ENCODE peak calls at places on chromosomes 2 and 18, in four cellular contexts. Q is heart right ventricle, K is heart left ventricle, A is IMR-90. H is an unnamed sample.

GRCh38 chr2:208595386-208596275 is 189.0 kb downstream of the PTH2R start:
- DNase-seq in Q (no peak), K (no peak), A (no peak), H (no peak)

GRCh38 chr2:68157002-68157401 is 686 bp upstream of the PNO1 start:
- DNase-seq in A (peak), K (no peak), Q (no peak), H (no peak)

GRCh38 chr2:217434183-217434620 is 568.6 kb downstream of the TNS1 start:
- DNase-seq in Q (peak), A (peak), K (peak), H (peak)

GRCh38 chr2:8538951-8539621 is 142.8 kb upstream of the ID2 start:
- DNase-seq in K (no peak), A (no peak), Q (no peak), H (no peak)

GRCh38 chr2:120397362-120397811 is 51.5 kb downstream of the INHBB start:
- DNase-seq in K (no peak), Q (no peak), A (no peak), H (no peak)

GRCh38 chr2:238169708-238170251 is 11.0 kb downstream of the ERFE start:
- DNase-seq in K (peak), A (peak), Q (no peak), H (peak)

GRCh38 chr2:134273240-134273983 is 19.5 kb downstream of the MGAT5 start:
- DNase-seq in K (no peak), A (no peak), Q (no peak), H (no peak)

GRCh38 chr2:131394147-131394931 is 30.4 kb upstream of the RAB6D start:
- DNase-seq in A (no peak), K (no peak), Q (no peak), H (no peak)

GRCh38 chr18:23519725-23520124 is 16.4 kb downstream of the RMC1 start:
- DNase-seq in A (peak), K (no peak), Q (no peak), H (no peak)

GRCh38 chr2:237900891-237901831 is 41.7 kb downstream of the RAMP1 start:
- DNase-seq in K (no peak), A (no peak), Q (no peak), H (no peak)

GRCh38 chr2:197113221-197113831 is 186.8 kb upstream of the PGAP1 start:
- DNase-seq in Q (no peak), K (no peak), A (peak), H (no peak)

GRCh38 chr18:59646946-59647307 is 50.3 kb downstream of the CCBE1 start:
- DNase-seq in Q (no peak), A (peak), K (no peak), H (no peak)

GRCh38 chr2:71807969-71808451 is 339.7 kb downstream of the CYP26B1 start:
- DNase-seq in K (peak), Q (peak), A (no peak), H (peak)

GRCh38 chr2:178865121-178865520 is 57.9 kb upstream of the TTN start:
- DNase-seq in Q (peak), K (peak), A (no peak), H (no peak)

GRCh38 chr2:148906136-148906535 is 31.1 kb downstream of the KIF5C start:
- DNase-seq in A (no peak), Q (no peak), K (no peak), H (no peak)

GRCh38 chr18:78587096-78587495 is 392.5 kb upstream of the SALL3 start:
- DNase-seq in Q (no peak), K (no peak), A (no peak), H (no peak)

GRCh38 chr2:29105375-29105774 is 9.8 kb upstream of the CLIP4 start:
- DNase-seq in A (no peak), Q (no peak), K (no peak), H (no peak)

GRCh38 chr18:78086931-78087330 is 837.3 kb downstream of the GALR1 start:
- DNase-seq in K (no peak), Q (no peak), A (no peak), H (no peak)

GRCh38 chr2:190110131-190110530 is 47.6 kb upstream of the MSTN start:
- DNase-seq in A (peak), K (no peak), Q (no peak), H (no peak)

GRCh38 chr2:15941483-15941853 is 1.1 kb downstream of the MYCN start:
- DNase-seq in K (no peak), A (no peak), Q (no peak), H (no peak)

GRCh38 chr2:48693645-48694044 is 61.9 kb downstream of the LHCGR start:
- DNase-seq in A (peak), Q (no peak), K (no peak), H (no peak)

GRCh38 chr2:157898591-157898996 is 22.5 kb upstream of the ACVR1 start:
- DNase-seq in A (peak), Q (no peak), K (peak), H (no peak)

GRCh38 chr2:237475704-237476107 is 11.3 kb upstream of the MLPH start:
- DNase-seq in K (no peak), Q (no peak), A (peak), H (no peak)

GRCh38 chr2:207490441-207490840 is 39.3 kb upstream of the CREB1 start:
- DNase-seq in K (no peak), A (no peak), Q (no peak), H (no peak)

GRCh38 chr2:96271995-96272394 is 6.0 kb downstream of the CIAO1 start:
- DNase-seq in K (no peak), Q (no peak), A (no peak), H (no peak)

GRCh38 chr2:218658671-218659257 is 659 bp downstream of the ZNF142 start:
- DNase-seq in Q (no peak), A (peak), K (no peak), H (no peak)

GRCh38 chr2:46855805-46856204 is 59.8 kb downstream of the MCFD2 start:
- DNase-seq in A (no peak), K (no peak), Q (no peak), H (no peak)

GRCh38 chr2:216619411-216620393 is 13.5 kb upstream of the IGFBP2 start:
- DNase-seq in A (peak), Q (no peak), K (no peak), H (no peak)

GRCh38 chr2:203586151-203586550 is 51.0 kb upstream of the RAPH1 start:
- DNase-seq in A (no peak), K (no peak), Q (no peak), H (no peak)

GRCh38 chr18:30999186-30999585 is 43.4 kb downstream of the DSC3 start:
- DNase-seq in Q (no peak), K (no peak), A (no peak), H (no peak)

GRCh38 chr18:71370095-71370494 is 1081.2 kb downstream of the SOCS6 start:
- DNase-seq in Q (no peak), A (no peak), K (no peak), H (no peak)

GRCh38 chr18:62512996-62513395 is 9.8 kb upstream of the ZCCHC2 start:
- DNase-seq in A (no peak), K (no peak), Q (no peak), H (no peak)

GRCh38 chr2:236871500-236872001 is 214.1 kb upstream of the COPS8 start:
- DNase-seq in Q (peak), K (peak), A (peak), H (peak)

GRCh38 chr2:24875272-24875671 is 44.8 kb downstream of the ADCY3 start:
- DNase-seq in A (no peak), Q (no peak), K (no peak), H (peak)

GRCh38 chr2:94956797-94957391 is 68.6 kb upstream of the MAL start:
- DNase-seq in Q (peak), A (peak), K (no peak), H (no peak)

GRCh38 chr2:138780908-138781307 is 718 bp upstream of the NXPH2 start:
- DNase-seq in K (no peak), Q (no peak), A (no peak), H (no peak)

GRCh38 chr2:138775725-138776124 is 4.5 kb downstream of the NXPH2 start:
- DNase-seq in Q (no peak), A (no peak), K (no peak), H (no peak)

GRCh38 chr2:138780451-138780880 is 276 bp upstream of the NXPH2 start:
- DNase-seq in Q (no peak), K (no peak), A (no peak), H (no peak)

GRCh38 chr2:138779451-138780440 is at the start of gene NXPH2:
- DNase-seq in K (no peak), A (no peak), Q (no peak), H (no peak)

DNA sequence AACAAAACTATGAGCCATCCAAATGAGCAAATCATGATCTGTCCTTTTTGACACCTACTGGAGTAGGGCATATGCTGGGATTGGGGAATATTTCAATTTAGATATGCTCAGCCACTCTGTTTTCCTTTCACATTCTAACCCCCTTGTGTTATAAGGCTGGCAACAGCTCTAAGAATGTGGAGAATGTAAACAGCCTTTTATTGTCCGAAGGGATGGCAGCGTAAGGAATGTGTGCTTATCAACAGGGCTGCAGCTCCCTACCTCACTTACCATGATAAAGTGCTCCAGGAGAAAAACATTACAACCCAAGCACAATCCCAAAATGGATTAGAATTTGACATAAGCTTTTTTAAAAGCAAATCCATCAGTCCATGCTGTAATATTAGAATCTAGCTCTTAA is 2.2 kb downstream of the NXPH2 start:
- DNase-seq in Q (no peak), A (peak), K (no peak), H (no peak)
- H3K4me3 ChIP-seq in Q (no peak), A (no peak), K (no peak), H (no peak)

DNA sequence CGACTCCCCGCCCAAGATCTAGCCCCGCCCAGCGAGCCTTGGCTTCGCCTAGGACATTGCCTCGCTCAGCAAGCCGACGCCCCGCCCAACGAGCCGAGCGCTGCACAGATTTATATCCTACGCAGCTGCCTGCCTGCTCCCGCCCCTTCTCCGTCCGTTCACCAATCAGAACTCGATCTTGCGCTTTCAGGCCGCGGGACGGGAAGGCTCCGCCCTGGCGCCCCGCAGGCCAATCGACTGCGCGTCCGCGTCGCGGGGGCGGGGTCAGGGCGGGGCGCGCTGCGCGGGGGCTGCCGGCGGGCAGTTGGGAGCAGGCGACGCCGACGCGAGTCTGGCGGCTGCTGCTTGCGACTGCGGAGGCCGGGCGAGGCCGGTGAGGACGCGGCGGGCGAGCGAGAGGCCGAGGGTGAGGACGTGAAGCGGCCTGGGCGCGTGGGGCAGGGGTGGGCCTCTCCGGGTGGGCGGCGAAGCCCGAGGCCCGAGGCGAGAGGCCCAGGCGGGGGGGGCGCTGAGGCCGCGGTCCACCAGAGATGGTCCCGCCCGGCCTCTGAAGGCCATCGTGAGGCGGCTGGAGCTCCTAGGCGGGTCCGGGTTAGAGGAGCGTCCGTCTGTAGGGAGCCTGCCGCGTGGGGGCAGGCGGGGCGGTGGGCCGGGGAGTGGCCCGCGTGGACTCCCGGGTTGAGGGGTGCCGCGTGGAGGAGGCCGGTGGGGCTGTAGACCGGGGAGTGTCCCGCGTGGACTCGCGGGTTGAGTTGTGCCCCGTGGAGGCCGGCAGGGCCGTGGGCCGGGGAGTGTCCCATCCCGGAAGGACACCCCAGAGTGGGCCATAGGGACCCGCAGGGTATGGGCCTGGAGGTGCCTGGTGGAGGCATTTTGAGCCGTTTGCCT is at the start of gene FARP2:
- DNase-seq in Q (peak), K (peak), A (peak), H (peak)
- TF ChIP-seq CTCF in Q (no peak), K (no peak), A (no peak), H (no peak)

GRCh38 chr2:239369631-239370161 is 31.1 kb downstream of the HDAC4 start:
- DNase-seq in A (no peak), Q (no peak), K (no peak), H (no peak)
- H3K4me3 ChIP-seq in A (no peak), Q (no peak), K (no peak), H (no peak)

DNA sequence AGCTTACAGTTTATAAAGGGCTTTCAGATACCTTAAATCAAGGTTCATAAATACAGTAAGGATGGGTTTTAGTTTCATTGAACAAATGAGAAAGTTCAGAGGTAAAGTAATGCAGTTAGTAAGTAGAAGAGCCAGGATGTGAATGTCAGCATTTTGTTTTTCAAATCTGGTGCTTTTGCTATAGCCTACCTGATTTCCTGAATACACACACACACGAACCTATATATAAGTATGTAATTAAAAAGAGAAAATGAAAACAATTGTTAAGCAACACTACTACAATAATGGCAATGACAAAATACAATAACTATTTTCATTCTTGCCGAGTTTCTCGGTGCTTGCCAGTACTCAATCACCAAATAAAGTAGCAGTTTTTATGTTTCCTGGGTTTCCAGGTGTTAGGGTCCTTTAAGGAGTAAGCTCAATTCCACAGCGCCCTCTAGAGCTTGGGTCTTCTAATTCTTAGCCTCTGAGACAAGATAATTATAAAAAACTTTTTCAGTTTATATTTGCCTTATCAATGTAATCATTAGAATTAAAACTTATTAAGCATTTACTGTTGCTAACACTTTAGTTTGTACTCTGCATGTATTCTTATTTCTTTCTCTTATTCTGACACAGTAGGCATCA is 512.9 kb upstream of the ACVR2A start:
- DNase-seq in Q (no peak), A (no peak), K (no peak), H (no peak)
- TF ChIP-seq CTCF in Q (peak), A (no peak), K (no peak), H (no peak)

GRCh38 chr2:109237792-109238191 is 108.8 kb downstream of the SH3RF3 start:
- DNase-seq in K (no peak), Q (no peak), A (no peak), H (no peak)
- H3K4me3 ChIP-seq in K (no peak), Q (no peak), A (no peak), H (no peak)

DNA sequence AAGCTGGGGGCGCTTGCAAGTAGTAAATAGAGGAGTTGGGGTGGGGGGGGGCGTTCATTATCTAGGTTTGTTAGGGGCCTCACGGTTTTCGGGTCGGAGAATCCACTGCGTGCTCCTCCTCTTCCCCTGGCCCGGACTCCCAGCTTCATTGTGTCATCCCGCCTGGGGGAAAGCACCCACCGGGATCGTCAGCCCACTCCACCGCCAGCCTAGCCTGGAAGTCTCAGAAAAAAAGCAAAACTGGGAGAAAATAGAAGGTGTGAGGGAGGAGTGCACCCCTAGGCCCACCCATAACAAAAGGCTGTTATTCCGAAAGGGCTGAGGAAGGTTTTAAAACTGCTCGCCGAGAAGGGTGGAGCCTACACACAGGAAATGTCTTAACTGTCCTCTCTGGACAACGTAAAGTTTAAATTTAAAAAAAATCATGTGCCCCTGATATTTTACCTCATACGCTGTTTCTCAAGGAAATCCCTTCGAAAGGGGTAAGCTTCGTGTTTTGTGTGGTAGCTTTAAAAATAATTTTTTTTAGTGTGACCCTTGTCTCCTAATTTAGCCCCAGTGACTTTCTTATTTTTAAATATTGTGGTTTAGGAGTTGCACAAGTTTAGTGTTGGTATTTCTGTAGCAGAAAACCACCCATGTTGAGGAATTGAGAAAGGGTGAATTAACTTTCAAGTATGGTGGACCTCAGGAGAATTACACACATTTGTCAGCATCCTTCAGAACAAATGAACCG is 104.2 kb downstream of the SPTBN1 start:
- DNase-seq in A (peak), K (peak), Q (no peak), H (peak)
- TF ChIP-seq CTCF in A (no peak), K (no peak), Q (no peak), H (no peak)

GRCh38 chr2:44895061-44895460 is 46.4 kb upstream of the SIX3 start:
- DNase-seq in Q (no peak), K (no peak), A (no peak), H (no peak)

GRCh38 chr2:44902178-44902577 is 39.3 kb upstream of the SIX3 start:
- DNase-seq in Q (no peak), K (no peak), A (no peak), H (no peak)

GRCh38 chr2:44894058-44894457 is 47.4 kb upstream of the SIX3 start:
- DNase-seq in Q (no peak), A (no peak), K (no peak), H (no peak)

GRCh38 chr2:44902767-44903166 is 38.7 kb upstream of the SIX3 start:
- DNase-seq in A (no peak), K (no peak), Q (no peak), H (no peak)

DNA sequence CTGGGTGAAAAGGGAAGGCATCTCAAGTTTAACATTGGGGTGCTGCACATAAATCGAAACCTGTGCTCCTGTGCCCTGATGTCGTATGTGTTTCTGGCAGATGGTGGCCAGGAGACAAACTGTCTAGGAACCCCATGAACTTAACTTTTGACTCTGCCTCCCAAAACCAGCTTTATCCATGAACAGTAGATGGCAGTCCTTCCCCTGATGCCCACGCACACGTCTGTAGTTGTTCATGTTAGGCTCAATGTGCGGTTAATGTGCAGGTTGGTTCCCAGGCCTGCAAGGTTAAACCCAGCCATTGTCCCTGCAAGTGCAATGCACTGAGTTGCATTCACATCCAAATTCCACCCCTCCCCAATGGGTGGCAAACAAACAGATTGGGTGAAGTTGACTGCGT is 44.1 kb upstream of the SIX3 start:
- DNase-seq in A (no peak), K (no peak), Q (no peak), H (no peak)
- H3K4me3 ChIP-seq in A (no peak), K (no peak), Q (no peak), H (no peak)